ENCODE peak calls at places on chromosomes 5 and 9, in five cellular contexts. I, U, G, X and S are unnamed samples.

GRCh38 chr9:108041551-108041950 is 552.0 kb upstream of the KLF4 start:
- DNase-seq in U (peak), G (peak), I (peak), X (no peak), S (no peak)

GRCh38 chr5:175572922-175573321 is 84.9 kb upstream of the HRH2 start:
- DNase-seq in G (peak), U (peak), X (no peak), I (peak), S (no peak)

GRCh38 chr5:141488591-141489478 is at the start of gene PCDHGC5:
- DNase-seq in G (peak), U (peak), X (no peak), I (peak), S (no peak)

GRCh38 chr5:138663561-138663960 is 88.4 kb upstream of the HSPA9 start:
- DNase-seq in X (no peak), U (no peak), I (no peak), G (no peak), S (no peak)

GRCh38 chr5:137199966-137200365 is 299.2 kb downstream of the SPOCK1 start:
- DNase-seq in G (peak), U (no peak), X (no peak), I (peak), S (no peak)

GRCh38 chr9:129008469-129008965 is 19.6 kb downstream of the SH3GLB2 start:
- DNase-seq in G (no peak), I (no peak), U (no peak), X (no peak), S (no peak)

GRCh38 chr5:107486489-107486888 is 184.2 kb downstream of the EFNA5 start:
- DNase-seq in U (no peak), I (no peak), G (peak), X (peak), S (no peak)

GRCh38 chr9:26313108-26313507 is 579.5 kb downstream of the CAAP1 start:
- DNase-seq in X (no peak), I (no peak), G (no peak), U (no peak), S (no peak)

GRCh38 chr5:121758640-121759039 is 93.0 kb upstream of the FTMT start:
- DNase-seq in G (no peak), U (no peak), I (no peak), X (no peak), S (no peak)

GRCh38 chr9:137478613-137479314 is 19.6 kb upstream of the NSMF start:
- DNase-seq in U (no peak), I (peak), X (no peak), G (peak), S (no peak)

GRCh38 chr5:86971034-86971511 is 296.6 kb upstream of the RASA1 start:
- DNase-seq in I (peak), G (peak), U (no peak), X (no peak), S (no peak)

GRCh38 chr5:124742983-124743533 is 3.4 kb downstream of the ZNF608 start:
- DNase-seq in G (peak), X (no peak), U (no peak), I (peak), S (no peak)

GRCh38 chr5:166637295-166637694 is 1654.2 kb upstream of the WWC1 start:
- DNase-seq in U (no peak), I (no peak), X (no peak), G (no peak), S (no peak)

GRCh38 chr5:13477118-13477737 is 467.3 kb downstream of the DNAH5 start:
- DNase-seq in U (no peak), I (peak), G (peak), X (no peak), S (no peak)

GRCh38 chr5:148176480-148176879 is 8.1 kb downstream of the SPINK14 start:
- DNase-seq in I (no peak), U (no peak), G (no peak), X (no peak), S (no peak)

GRCh38 chr5:144356489-144356888 is 185.8 kb downstream of the KCTD16 start:
- DNase-seq in G (no peak), X (no peak), I (no peak), U (no peak), S (no peak)

GRCh38 chr9:131618071-131618479 is 72.8 kb downstream of the PRRT1B start:
- DNase-seq in I (no peak), X (no peak), G (peak), U (no peak), S (no peak)

GRCh38 chr9:111661802-111662491 is 542 bp downstream of the GNG10 start:
- DNase-seq in X (peak), U (no peak), I (peak), G (peak), S (peak)

GRCh38 chr5:53481887-53482716 is 1.7 kb downstream of the FST start:
- DNase-seq in G (peak), U (no peak), I (peak), X (peak), S (peak)

GRCh38 chr5:64273276-64273675 is 107.6 kb downstream of the RNF180 start:
- DNase-seq in G (no peak), U (no peak), X (no peak), I (no peak), S (no peak)

GRCh38 chr5:100902406-100903035 is 561 bp downstream of the ST8SIA4 start:
- DNase-seq in G (peak), I (no peak), X (peak), U (no peak), S (peak)

GRCh38 chr9:91036826-91037510 is 235.3 kb downstream of the SYK start:
- DNase-seq in X (peak), I (peak), U (peak), G (peak), S (peak)

GRCh38 chr9:35426627-35427026 is 63.3 kb upstream of the RUSC2 start:
- DNase-seq in X (no peak), G (no peak), U (no peak), I (no peak), S (no peak)

GRCh38 chr5:75037106-75037505 is 15.3 kb downstream of the GCNT4 start:
- DNase-seq in U (peak), X (peak), G (peak), I (peak), S (no peak)

GRCh38 chr9:83570359-83570758 is 32.2 kb upstream of the FRMD3 start:
- DNase-seq in G (peak), I (peak), U (no peak), X (no peak), S (no peak)

GRCh38 chr5:108212775-108213346 is 169.0 kb downstream of the FBXL17 start:
- DNase-seq in X (no peak), G (no peak), I (no peak), U (no peak), S (no peak)

GRCh38 chr5:87121315-87122170 is 146.1 kb upstream of the RASA1 start:
- DNase-seq in U (peak), I (peak), X (peak), G (peak), S (peak)